ENCODE peak calls at places on chromosomes 11 and 22, in four cellular contexts. One of them, this sample, is unnamed. For H3K27me3, the result is how much of the 10 kb centered on the place peaks cover.

GRCh38 chr11:43943931-43944751 is 1.7 kb downstream of the C11orf96 start:
- DNase-seq in GM23248: peak
- DNase-seq in breast epithelium: no peak
- DNase-seq in left lung: no peak
- DNase-seq in this sample: no peak

GRCh38 chr22:24969588-24970301 is 17.2 kb downstream of the KIAA1671 start:
- DNase-seq in left lung: no peak
- DNase-seq in GM23248: peak
- DNase-seq in breast epithelium: peak
- DNase-seq in this sample: no peak

GRCh38 chr22:26906464-26906863 is 249.1 kb downstream of the MIAT start:
- DNase-seq in breast epithelium: no peak
- DNase-seq in left lung: no peak
- DNase-seq in GM23248: no peak
- DNase-seq in this sample: no peak

GRCh38 chr11:57491371-57492061 is 24.0 kb downstream of the SLC43A1 start:
- DNase-seq in GM23248: peak
- DNase-seq in left lung: no peak
- DNase-seq in breast epithelium: no peak
- DNase-seq in this sample: no peak

GRCh38 chr11:64173616-64174355 is 7.9 kb upstream of the MACROD1 start:
- DNase-seq in breast epithelium: no peak
- DNase-seq in left lung: peak
- DNase-seq in GM23248: peak
- DNase-seq in this sample: no peak

GRCh38 chr22:39997939-39998726 is 3.4 kb downstream of the FAM83F start:
- DNase-seq in breast epithelium: peak
- DNase-seq in GM23248: no peak
- DNase-seq in left lung: no peak
- DNase-seq in this sample: no peak

GRCh38 chr22:30873086-30873650 is 95.4 kb downstream of the MORC2 start:
- DNase-seq in left lung: peak
- DNase-seq in breast epithelium: no peak
- DNase-seq in GM23248: no peak
- DNase-seq in this sample: no peak

GRCh38 chr11:13637125-13638119 is 31.0 kb upstream of the FAR1 start:
- DNase-seq in breast epithelium: no peak
- DNase-seq in left lung: no peak
- DNase-seq in GM23248: no peak
- DNase-seq in this sample: no peak

GRCh38 chr11:122107045-122107444 is 9.0 kb downstream of the BLID start:
- DNase-seq in left lung: no peak
- DNase-seq in breast epithelium: no peak
- DNase-seq in GM23248: no peak
- DNase-seq in this sample: no peak

GRCh38 chr11:120413480-120413879 is 77.3 kb downstream of the ARHGEF12 start:
- DNase-seq in GM23248: peak
- DNase-seq in left lung: no peak
- DNase-seq in breast epithelium: no peak
- DNase-seq in this sample: no peak

GRCh38 chr22:35838849-35839646 is 121.4 kb downstream of the APOL5 start:
- DNase-seq in GM23248: peak
- DNase-seq in breast epithelium: no peak
- DNase-seq in left lung: no peak
- DNase-seq in this sample: no peak

GRCh38 chr11:123197711-123198110 is 2.7 kb upstream of the CLMP start:
- DNase-seq in left lung: no peak
- DNase-seq in breast epithelium: peak
- DNase-seq in GM23248: peak
- DNase-seq in this sample: no peak

GRCh38 chr11:122440783-122441701 is 214.5 kb upstream of the UBASH3B start:
- DNase-seq in GM23248: peak
- DNase-seq in breast epithelium: no peak
- DNase-seq in left lung: no peak
- DNase-seq in this sample: peak

GRCh38 chr22:18136563-18137320 is 13.2 kb upstream of the USP18 start:
- DNase-seq in breast epithelium: no peak
- DNase-seq in GM23248: no peak
- DNase-seq in left lung: no peak
- DNase-seq in this sample: no peak

GRCh38 chr11:35135222-35135621 is 3.7 kb upstream of the CD44 start:
- DNase-seq in breast epithelium: no peak
- DNase-seq in GM23248: peak
- DNase-seq in left lung: no peak
- DNase-seq in this sample: no peak

GRCh38 chr11:9210922-9211320 is 54.2 kb downstream of the DENND5A start:
- DNase-seq in breast epithelium: no peak
- DNase-seq in left lung: no peak
- DNase-seq in GM23248: no peak
- DNase-seq in this sample: no peak

GRCh38 chr22:17896552-17896951 is 122.3 kb upstream of the BID start:
- DNase-seq in left lung: no peak
- DNase-seq in breast epithelium: no peak
- DNase-seq in GM23248: no peak
- DNase-seq in this sample: peak

GRCh38 chr11:95507794-95508193 is 276.8 kb upstream of the SESN3 start:
- DNase-seq in GM23248: no peak
- DNase-seq in left lung: no peak
- DNase-seq in breast epithelium: no peak
- DNase-seq in this sample: no peak

GRCh38 chr11:68923614-68924013 is 19.9 kb downstream of the IGHMBP2 start:
- DNase-seq in breast epithelium: no peak
- DNase-seq in GM23248: no peak
- DNase-seq in left lung: no peak
- DNase-seq in this sample: no peak

GRCh38 chr11:2746401-2747230 is 46.8 kb upstream of the KCNQ1OT1 start:
- DNase-seq in GM23248: no peak
- DNase-seq in breast epithelium: no peak
- DNase-seq in left lung: peak
- DNase-seq in this sample: peak

GRCh38 chr22:40345271-40345670 is 1.0 kb upstream of the ADSL start:
- DNase-seq in left lung: no peak
- DNase-seq in GM23248: peak
- DNase-seq in breast epithelium: no peak
- DNase-seq in this sample: no peak

DNA sequence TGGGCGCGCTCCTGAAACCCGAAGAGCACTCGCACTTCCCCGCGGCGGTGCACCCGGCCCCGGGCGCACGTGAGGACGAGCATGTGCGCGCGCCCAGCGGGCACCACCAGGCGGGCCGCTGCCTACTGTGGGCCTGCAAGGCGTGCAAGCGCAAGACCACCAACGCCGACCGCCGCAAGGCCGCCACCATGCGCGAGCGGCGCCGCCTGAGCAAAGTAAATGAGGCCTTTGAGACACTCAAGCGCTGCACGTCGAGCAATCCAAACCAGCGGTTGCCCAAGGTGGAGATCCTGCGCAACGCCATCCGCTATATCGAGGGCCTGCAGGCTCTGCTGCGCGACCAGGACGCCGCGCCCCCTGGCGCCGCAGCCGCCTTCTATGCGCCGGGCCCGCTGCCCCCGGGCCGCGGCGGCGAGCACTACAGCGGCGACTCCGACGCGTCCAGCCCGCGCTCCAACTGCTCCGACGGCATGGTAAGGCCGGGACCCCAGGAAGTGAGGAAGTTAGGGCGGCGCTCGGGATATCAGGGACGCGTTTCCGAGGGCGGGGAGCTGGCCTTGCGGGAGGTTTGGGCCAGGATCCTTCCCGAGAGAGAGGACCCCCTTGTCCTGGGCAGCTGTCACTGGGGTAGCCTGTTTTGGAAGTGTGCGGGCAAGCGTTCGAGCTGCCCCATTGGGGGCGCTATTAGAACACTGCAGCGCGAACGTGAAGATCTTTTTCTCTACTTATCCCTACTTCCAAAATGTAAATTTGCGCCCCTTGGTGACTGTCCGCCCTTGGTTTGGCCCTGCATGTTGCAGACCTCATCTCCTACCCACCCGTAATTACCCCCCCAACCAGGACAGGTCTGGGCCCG is 797 bp downstream of the MYOD1 start:
- DNase-seq in breast epithelium: no peak
- DNase-seq in GM23248: peak
- DNase-seq in left lung: no peak
- DNase-seq in this sample: no peak
- H3K27me3 ChIP-seq in breast epithelium: half or more
- H3K27me3 ChIP-seq in GM23248: half or more
- H3K27me3 ChIP-seq in left lung: under half
- H3K27me3 ChIP-seq in this sample: half or more

GRCh38 chr22:45159652-45160462 is 3.9 kb upstream of the NUP50 start:
- DNase-seq in left lung: no peak
- DNase-seq in GM23248: peak
- DNase-seq in breast epithelium: no peak
- DNase-seq in this sample: no peak
- H3K27ac ChIP-seq in left lung: peak
- H3K27ac ChIP-seq in GM23248: peak
- H3K27ac ChIP-seq in breast epithelium: peak
- H3K27ac ChIP-seq in this sample: no peak

GRCh38 chr11:60056349-60056969 is at the start of gene MS4A3:
- DNase-seq in GM23248: no peak
- DNase-seq in breast epithelium: no peak
- DNase-seq in left lung: no peak
- DNase-seq in this sample: no peak
- H3K4me3 ChIP-seq in GM23248: no peak
- H3K4me3 ChIP-seq in breast epithelium: no peak
- H3K4me3 ChIP-seq in left lung: no peak
- H3K4me3 ChIP-seq in this sample: no peak

DNA sequence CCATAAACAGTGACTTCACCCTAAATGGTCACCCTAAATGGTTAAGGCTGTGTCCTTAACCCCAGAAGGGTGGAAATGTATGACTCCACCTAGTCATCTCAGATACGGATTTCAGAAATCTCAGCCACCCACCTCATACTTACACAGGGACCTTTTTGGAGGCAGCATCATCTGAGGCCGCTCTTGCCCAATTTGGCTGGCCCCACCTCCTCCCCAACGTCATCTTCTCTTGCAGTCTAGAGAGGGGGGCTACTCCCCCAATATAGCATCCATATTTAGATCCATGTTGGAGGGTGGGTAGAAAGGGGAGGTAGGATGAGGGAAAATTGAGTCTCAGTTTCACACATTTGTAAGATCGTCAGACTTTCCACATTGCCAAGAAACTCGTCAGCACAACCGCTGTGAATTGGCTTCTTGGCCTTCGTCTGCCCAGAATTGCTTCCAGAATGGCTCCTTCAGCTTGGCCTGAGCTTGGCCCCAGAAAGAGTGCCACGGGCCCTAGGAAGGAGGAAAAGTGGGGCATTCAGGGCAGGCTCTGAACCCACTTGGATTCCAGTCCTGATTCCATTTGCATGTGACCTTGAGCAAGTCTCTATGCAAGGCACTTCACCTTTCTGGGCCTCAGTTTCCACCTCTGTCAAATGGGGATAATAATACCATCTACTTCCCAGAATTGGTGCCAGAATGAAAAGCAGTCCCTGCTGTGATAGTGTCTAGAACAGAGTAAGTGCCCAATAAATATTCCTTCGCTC is 31.5 kb upstream of the SLC35C1 start:
- DNase-seq in GM23248: peak
- DNase-seq in breast epithelium: no peak
- DNase-seq in left lung: no peak
- DNase-seq in this sample: no peak
- H3K27me3 ChIP-seq in GM23248: under half
- H3K27me3 ChIP-seq in breast epithelium: under half
- H3K27me3 ChIP-seq in left lung: under half
- H3K27me3 ChIP-seq in this sample: under half